ENCODE peak calls at places on chromosomes 6 and 20, in nine cellular contexts. W is esophagus squamous epithelium, V is IMR-90, U is heart left ventricle, I is spleen, T is transverse colon, K is right lobe of liver, H is ovary, P is sigmoid colon. Q is an unnamed sample. For H3K9me3, the result is how much of the 10 kb centered on the place peaks cover.

GRCh38 chr6:71419954-71420692 is 131.5 kb downstream of the OGFRL1 start:
- DNase-seq in W (no peak), H (peak), V (peak), I (peak), P (peak), U (peak), K (peak), T (peak), Q (peak)

GRCh38 chr6:56624046-56624727 is 18.5 kb downstream of the DST start:
- DNase-seq in H (no peak), I (no peak), K (no peak), P (no peak), W (no peak), V (no peak), T (no peak), U (no peak), Q (no peak)

GRCh38 chr6:146916435-146917015 is 287.7 kb upstream of the STXBP5 start:
- DNase-seq in P (no peak), U (no peak), H (no peak), V (no peak), I (no peak), K (no peak), W (no peak), T (no peak), Q (no peak)

GRCh38 chr6:48213076-48213788 is 102.2 kb upstream of the PTCHD4 start:
- DNase-seq in W (no peak), K (no peak), P (no peak), T (no peak), U (no peak), V (no peak), I (no peak), H (no peak), Q (no peak)

GRCh38 chr6:7315684-7316366 is 2.8 kb upstream of the SSR1 start:
- DNase-seq in V (no peak), H (no peak), W (no peak), U (no peak), T (no peak), I (no peak), K (no peak), P (no peak), Q (no peak)

GRCh38 chr6:54846857-54847721 is 518 bp downstream of the FAM83B start:
- DNase-seq in I (no peak), V (no peak), K (no peak), P (no peak), U (no peak), T (peak), H (no peak), W (no peak), Q (no peak)

GRCh38 chr6:148324297-148325007 is 18.2 kb upstream of the SASH1 start:
- DNase-seq in W (no peak), H (no peak), T (no peak), K (no peak), U (no peak), I (no peak), P (no peak), V (peak), Q (peak)

GRCh38 chr20:51650685-51651134 is 108.2 kb upstream of the NFATC2 start:
- DNase-seq in K (no peak), P (no peak), I (no peak), U (no peak), H (no peak), W (no peak), T (no peak), V (peak), Q (no peak)

GRCh38 chr6:137316626-137317025 is 97.4 kb upstream of the IFNGR1 start:
- DNase-seq in W (no peak), H (no peak), I (no peak), V (no peak), T (no peak), K (no peak), P (no peak), U (no peak), Q (no peak)

GRCh38 chr6:69232506-69233194 is 564.2 kb downstream of the LMBRD1 start:
- DNase-seq in W (no peak), K (peak), U (peak), V (peak), P (peak), H (peak), T (peak), I (peak), Q (peak)

GRCh38 chr6:151154418-151154817 is 85.3 kb upstream of the AKAP12 start:
- DNase-seq in K (no peak), U (no peak), H (peak), P (peak), V (no peak), T (peak), I (no peak), W (no peak), Q (no peak)

GRCh38 chr6:160121981-160122380 is 366 bp downstream of the SLC22A1 start:
- DNase-seq in V (no peak), H (no peak), U (no peak), P (no peak), T (no peak), W (no peak), I (peak), K (no peak), Q (no peak)

GRCh38 chr6:10033223-10033829 is 381.5 kb downstream of the TFAP2A start:
- DNase-seq in H (no peak), I (no peak), T (no peak), V (no peak), P (no peak), U (no peak), K (peak), W (no peak), Q (no peak)

GRCh38 chr6:152129606-152130249 is 322.2 kb downstream of the ESR1 start:
- DNase-seq in P (no peak), V (peak), U (no peak), K (no peak), I (no peak), H (peak), T (no peak), W (no peak), Q (no peak)

GRCh38 chr6:70982747-70983146 is 25.9 kb upstream of the B3GAT2 start:
- DNase-seq in K (no peak), I (no peak), W (no peak), T (no peak), U (no peak), H (no peak), V (no peak), P (no peak), Q (no peak)

GRCh38 chr6:148935705-148936306 is 189.0 kb downstream of the UST start:
- DNase-seq in P (no peak), H (no peak), W (no peak), K (no peak), I (no peak), T (no peak), U (no peak), V (peak), Q (peak)

GRCh38 chr6:333379-334002 is 41.2 kb downstream of the DUSP22 start:
- DNase-seq in U (no peak), P (peak), W (no peak), I (peak), T (no peak), V (peak), H (no peak), K (no peak), Q (no peak)

GRCh38 chr6:87925373-87926060 is 122.1 kb upstream of the SPACA1 start:
- DNase-seq in V (no peak), U (no peak), T (peak), W (no peak), H (no peak), K (no peak), I (peak), P (no peak), Q (no peak)

GRCh38 chr20:50393990-50394561 is 116.1 kb upstream of the PTPN1 start:
- DNase-seq in V (no peak), U (no peak), W (no peak), P (no peak), I (no peak), H (no peak), K (no peak), T (no peak), Q (no peak)

GRCh38 chr20:22063753-22064152 is 358.3 kb downstream of the PAX1 start:
- DNase-seq in P (no peak), W (no peak), H (no peak), V (no peak), U (no peak), I (no peak), T (no peak), K (no peak), Q (no peak)

GRCh38 chr20:1933465-1933870 is 38.3 kb downstream of the SIRPA start:
- DNase-seq in V (peak), K (no peak), U (no peak), T (no peak), H (peak), I (no peak), W (no peak), P (peak), Q (peak)

DNA sequence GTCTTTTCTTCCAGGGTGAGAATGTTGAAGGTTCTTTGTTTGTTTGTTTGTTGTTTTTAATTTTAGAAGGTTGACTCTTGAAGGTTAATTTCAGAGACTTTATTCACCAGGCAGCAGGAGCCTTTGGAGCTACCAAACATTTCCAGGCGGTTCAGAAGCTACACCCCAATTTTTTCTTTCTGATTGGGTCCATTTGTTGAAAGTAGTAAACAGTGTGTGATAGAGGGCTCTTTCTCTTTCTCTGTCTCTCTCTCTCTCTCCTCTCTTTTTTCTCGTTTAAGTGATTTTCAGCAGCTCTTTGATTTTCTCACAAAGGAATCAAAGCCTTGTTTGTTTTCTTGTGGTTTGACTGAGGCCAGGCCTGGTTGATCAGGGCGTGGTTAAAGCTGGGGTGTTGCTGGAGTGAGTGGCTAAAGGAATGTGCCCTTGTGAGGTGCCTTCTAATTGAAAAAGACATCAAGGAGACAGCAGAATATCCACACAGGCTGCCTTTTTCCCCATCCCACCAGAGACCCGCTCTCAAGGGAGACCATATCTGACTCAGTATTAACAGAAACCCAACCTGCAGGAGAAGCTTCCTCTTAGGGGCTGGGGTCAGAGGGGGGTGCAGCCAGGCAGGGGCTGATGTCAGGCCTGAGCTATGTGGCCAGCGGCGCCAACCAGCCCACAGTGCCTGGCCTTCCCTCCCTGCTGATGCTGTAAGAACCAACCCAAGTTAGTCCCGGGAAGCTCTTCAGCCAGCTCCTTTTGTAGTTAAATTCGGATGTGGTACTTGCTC is 40.4 kb upstream of the NAA20 start:
- DNase-seq in P (peak), I (no peak), T (no peak), V (peak), U (peak), K (no peak), H (peak), W (no peak), Q (peak)
- TF ChIP-seq POLR2A in P (no peak), I (no peak), T (no peak), V (peak), U (no peak), K (no peak), H (no peak), W (peak), Q (no peak)

GRCh38 chr6:85797993-85798392 is 155.3 kb upstream of the SYNCRIP start:
- DNase-seq in T (peak), U (no peak), P (no peak), H (peak), K (no peak), I (no peak), W (no peak), V (no peak), Q (peak)
- H3K27ac ChIP-seq in T (no peak), U (no peak), P (no peak), H (no peak), K (no peak), I (no peak), W (no peak), V (no peak), Q (no peak)

DNA sequence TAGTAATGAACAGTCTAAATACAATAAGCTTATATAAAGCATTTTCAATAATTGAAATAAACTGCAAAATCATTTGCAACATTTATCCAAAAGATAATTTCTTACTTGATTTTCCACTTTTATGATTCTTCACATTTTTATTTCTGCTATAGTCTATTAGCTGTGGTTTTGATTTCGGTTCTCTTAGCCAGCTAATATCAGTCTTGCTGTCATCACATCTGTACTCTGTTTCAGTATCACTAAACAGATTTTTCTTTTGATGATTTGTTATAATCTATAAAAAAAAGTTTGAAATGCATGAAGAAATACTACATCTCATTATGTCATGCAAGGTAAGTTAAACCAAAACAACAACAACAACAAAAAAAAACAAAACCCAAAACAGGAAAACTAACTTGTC is 53.2 kb downstream of the SYCP2 start:
- DNase-seq in I (no peak), W (no peak), K (no peak), U (no peak), T (no peak), P (no peak), H (no peak), V (no peak), Q (no peak)
- H3K9me3 ChIP-seq in I (under half), W (under half), K (under half), U (under half), T (under half), P (under half), H (under half), V (under half), Q (under half)

DNA sequence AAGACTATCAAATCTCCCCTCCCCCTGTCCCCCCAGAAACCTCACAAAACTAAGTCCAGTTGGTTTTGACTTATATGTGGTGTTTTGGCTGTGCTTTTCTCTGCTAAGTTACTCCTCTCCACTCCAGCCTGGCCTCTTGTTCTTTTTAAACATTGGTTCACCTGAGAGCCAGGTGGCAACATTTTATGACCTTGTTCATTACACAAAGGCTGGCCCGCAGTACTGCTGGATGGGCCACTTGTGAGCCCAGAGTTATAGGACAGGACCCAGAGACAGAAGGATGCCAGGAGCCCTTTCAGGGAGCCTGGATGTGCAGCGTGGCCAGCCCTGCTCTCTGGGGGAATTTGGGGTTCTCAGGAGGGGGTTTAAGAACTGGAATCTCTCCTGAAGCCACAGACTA is 90.0 kb downstream of the RAMACL start:
- DNase-seq in T (no peak), P (peak), U (no peak), I (no peak), K (no peak), V (no peak), W (no peak), H (no peak), Q (no peak)
- TF ChIP-seq POLR2A in T (no peak), P (no peak), U (no peak), I (no peak), K (no peak), V (no peak), W (no peak), H (no peak), Q (no peak)

GRCh38 chr6:125868252-125868651 is 77.5 kb downstream of the NCOA7 start:
- DNase-seq in P (no peak), W (no peak), I (no peak), H (no peak), K (no peak), V (no peak), T (no peak), U (no peak), Q (no peak)
- H3K27ac ChIP-seq in P (peak), W (peak), I (no peak), H (no peak), K (no peak), V (no peak), T (no peak), U (no peak), Q (no peak)

GRCh38 chr20:61993058-61993457 is 72.6 kb downstream of the TAF4 start:
- DNase-seq in H (no peak), V (no peak), W (no peak), U (no peak), P (no peak), T (no peak), I (no peak), K (no peak), Q (no peak)
- H3K9me3 ChIP-seq in H (under half), V (under half), W (under half), U (under half), P (under half), T (under half), I (under half), K (under half), Q (under half)

GRCh38 chr6:149942461-149942829 is 631 bp downstream of the ULBP2 start:
- DNase-seq in P (no peak), U (peak), I (no peak), W (no peak), T (no peak), K (no peak), V (no peak), H (no peak), Q (no peak)

GRCh38 chr6:149938571-149939462 is 3.0 kb upstream of the ULBP2 start:
- DNase-seq in T (no peak), W (no peak), H (no peak), U (peak), I (peak), V (no peak), P (no peak), K (no peak), Q (no peak)

GRCh38 chr6:149940673-149940984 is 1.2 kb upstream of the ULBP2 start:
- DNase-seq in T (no peak), P (no peak), I (no peak), H (no peak), V (no peak), U (peak), K (no peak), W (no peak), Q (no peak)

GRCh38 chr6:149939909-149940672 is 1.7 kb upstream of the ULBP2 start:
- DNase-seq in U (no peak), V (no peak), K (no peak), T (no peak), H (no peak), W (no peak), I (no peak), P (no peak), Q (no peak)

GRCh38 chr6:149941583-149942460 is at the start of gene ULBP2:
- DNase-seq in P (peak), V (peak), W (peak), U (peak), I (peak), T (peak), H (no peak), K (peak), Q (peak)
- TF ChIP-seq POLR2A in P (no peak), V (peak), W (peak), U (no peak), I (no peak), T (no peak), H (no peak), K (peak), Q (no peak)

DNA sequence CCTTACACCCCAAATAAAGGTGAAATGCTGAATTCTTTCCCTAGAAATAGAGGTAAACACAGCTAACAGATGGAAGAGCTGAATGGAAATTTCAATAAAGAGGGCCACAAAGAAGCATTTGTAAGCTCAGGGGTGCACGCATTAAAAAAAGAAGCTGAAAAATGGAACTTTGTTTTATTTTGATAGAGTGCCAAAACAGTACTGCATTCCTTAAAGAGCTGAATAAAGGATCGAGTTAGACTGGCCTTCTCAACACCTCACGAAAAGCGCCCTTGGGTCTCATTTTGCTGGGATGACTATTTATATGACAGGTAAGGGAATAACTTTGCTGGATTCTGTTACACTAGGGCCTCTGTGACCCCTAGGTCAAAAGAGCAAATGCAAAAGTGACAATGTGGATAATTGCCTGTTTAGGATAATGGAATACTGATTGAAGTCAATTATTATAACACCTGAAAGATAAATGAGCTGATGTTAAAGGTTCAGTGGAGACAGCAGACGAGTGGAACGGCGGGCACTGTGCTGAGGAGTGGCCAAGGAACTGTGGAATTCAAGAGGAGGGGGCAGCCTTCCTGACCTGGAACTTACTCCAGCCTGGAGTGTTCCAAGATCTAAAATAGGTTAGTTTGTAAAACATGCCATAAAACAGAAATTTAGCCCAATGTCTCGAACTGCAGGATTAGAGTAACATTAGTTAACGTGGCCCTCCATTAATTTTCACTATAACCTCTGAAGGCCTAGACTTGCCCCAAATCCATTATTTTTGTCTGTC is 168.4 kb downstream of the FOXC1 start:
- DNase-seq in I (no peak), H (no peak), T (no peak), U (no peak), V (no peak), W (no peak), K (no peak), P (no peak), Q (no peak)
- H3K27ac ChIP-seq in I (no peak), H (no peak), T (no peak), U (no peak), V (no peak), W (no peak), K (no peak), P (no peak), Q (peak)

Q was measured in adrenal gland.